ENCODE peak calls at places on chromosomes 2 and 18, in four cellular contexts. E is NT2/D1, Y is AG20443, B is EL. K is an unnamed sample.

GRCh38 chr18:35713545-35713944 is 132.0 kb downstream of the GALNT1 start:
- DNase-seq in E (no peak), Y (peak), B (peak), K (no peak)

GRCh38 chr2:218799990-218800389 is 18.0 kb downstream of the CYP27A1 start:
- DNase-seq in E (no peak), Y (no peak), B (no peak), K (no peak)

GRCh38 chr2:28610583-28611201 is 114.8 kb downstream of the PLB1 start:
- DNase-seq in E (no peak), Y (peak), B (peak), K (no peak)

GRCh38 chr2:72006188-72006736 is 141.4 kb downstream of the CYP26B1 start:
- DNase-seq in E (no peak), Y (no peak), B (no peak), K (no peak)

GRCh38 chr2:226031962-226032441 is 632.5 kb downstream of the NYAP2 start:
- DNase-seq in E (no peak), Y (peak), B (peak), K (peak)

GRCh38 chr18:70666936-70667335 is 378.1 kb downstream of the SOCS6 start:
- DNase-seq in E (no peak), Y (no peak), B (no peak), K (no peak)

GRCh38 chr2:215332876-215333600 is 21.2 kb downstream of the ATIC start:
- DNase-seq in E (no peak), Y (no peak), B (no peak), K (no peak)

GRCh38 chr18:23058746-23059440 is 76.4 kb upstream of the CABLES1 start:
- DNase-seq in E (no peak), Y (peak), B (peak), K (no peak)